ENCODE peak calls at places on chromosomes 2 and 18, in seven cellular contexts. One of them, this sample, is unnamed.

GRCh38 chr18:52046842-52047241 is 293.2 kb upstream of the DCC start:
- DNase-seq in foreskin fibroblast: no peak
- DNase-seq in T-helper 1 cell: no peak
- DNase-seq in activated T-cell treated with anti-CD3 and anti-CD28 coated beads for 1 hour: no peak
- DNase-seq in AG10803: no peak
- DNase-seq in stimulated activated CD8-positive, alpha-beta memory T cell treated with anti-CD3 and anti-CD28 coated beads, Interleukin-12 subunit alpha, Interleukin-12 subunit beta, amount 100 ng/mL, for 1 hour: no peak
- DNase-seq in AG20443: no peak
- DNase-seq in this sample: no peak

GRCh38 chr2:169928463-169928864 is 101.2 kb downstream of the UBR3 start:
- DNase-seq in T-helper 1 cell: no peak
- DNase-seq in activated T-cell treated with anti-CD3 and anti-CD28 coated beads for 1 hour: no peak
- DNase-seq in AG20443: peak; percentile 20
- DNase-seq in stimulated activated CD8-positive, alpha-beta memory T cell treated with anti-CD3 and anti-CD28 coated beads, Interleukin-12 subunit alpha, Interleukin-12 subunit beta, amount 100 ng/mL, for 1 hour: no peak
- DNase-seq in AG10803: peak; percentile 59
- DNase-seq in foreskin fibroblast: peak; percentile 20
- DNase-seq in this sample: no peak

GRCh38 chr2:203412555-203413331 is 84.5 kb downstream of the ABI2 start:
- DNase-seq in AG20443: peak; percentile 17
- DNase-seq in stimulated activated CD8-positive, alpha-beta memory T cell treated with anti-CD3 and anti-CD28 coated beads, Interleukin-12 subunit alpha, Interleukin-12 subunit beta, amount 100 ng/mL, for 1 hour: no peak
- DNase-seq in foreskin fibroblast: no peak
- DNase-seq in T-helper 1 cell: no peak
- DNase-seq in activated T-cell treated with anti-CD3 and anti-CD28 coated beads for 1 hour: no peak
- DNase-seq in AG10803: peak; percentile 65
- DNase-seq in this sample: no peak

GRCh38 chr2:217901826-217902225 is 101.0 kb downstream of the TNS1 start:
- DNase-seq in stimulated activated CD8-positive, alpha-beta memory T cell treated with anti-CD3 and anti-CD28 coated beads, Interleukin-12 subunit alpha, Interleukin-12 subunit beta, amount 100 ng/mL, for 1 hour: no peak
- DNase-seq in AG10803: peak; percentile 76
- DNase-seq in activated T-cell treated with anti-CD3 and anti-CD28 coated beads for 1 hour: no peak
- DNase-seq in T-helper 1 cell: no peak
- DNase-seq in foreskin fibroblast: peak; percentile 52
- DNase-seq in AG20443: peak; percentile 83
- DNase-seq in this sample: no peak

GRCh38 chr2:237059155-237059875 is 26.4 kb upstream of the COPS8 start:
- DNase-seq in foreskin fibroblast: no peak
- DNase-seq in activated T-cell treated with anti-CD3 and anti-CD28 coated beads for 1 hour: no peak
- DNase-seq in AG10803: no peak
- DNase-seq in T-helper 1 cell: no peak
- DNase-seq in AG20443: no peak
- DNase-seq in stimulated activated CD8-positive, alpha-beta memory T cell treated with anti-CD3 and anti-CD28 coated beads, Interleukin-12 subunit alpha, Interleukin-12 subunit beta, amount 100 ng/mL, for 1 hour: no peak
- DNase-seq in this sample: no peak

GRCh38 chr18:62781893-62782292 is 66.6 kb downstream of the PHLPP1 start:
- DNase-seq in AG10803: peak; percentile 98
- DNase-seq in AG20443: peak; percentile 68
- DNase-seq in foreskin fibroblast: peak; percentile 91
- DNase-seq in activated T-cell treated with anti-CD3 and anti-CD28 coated beads for 1 hour: no peak
- DNase-seq in T-helper 1 cell: no peak
- DNase-seq in stimulated activated CD8-positive, alpha-beta memory T cell treated with anti-CD3 and anti-CD28 coated beads, Interleukin-12 subunit alpha, Interleukin-12 subunit beta, amount 100 ng/mL, for 1 hour: no peak
- DNase-seq in this sample: no peak

GRCh38 chr2:9777081-9777480 is 66.2 kb upstream of the TAF1B start:
- DNase-seq in AG10803: no peak
- DNase-seq in stimulated activated CD8-positive, alpha-beta memory T cell treated with anti-CD3 and anti-CD28 coated beads, Interleukin-12 subunit alpha, Interleukin-12 subunit beta, amount 100 ng/mL, for 1 hour: no peak
- DNase-seq in AG20443: no peak
- DNase-seq in T-helper 1 cell: no peak
- DNase-seq in activated T-cell treated with anti-CD3 and anti-CD28 coated beads for 1 hour: no peak
- DNase-seq in foreskin fibroblast: no peak
- DNase-seq in this sample: no peak

GRCh38 chr2:197871780-197872456 is 67.5 kb downstream of the PLCL1 start:
- DNase-seq in AG10803: no peak
- DNase-seq in activated T-cell treated with anti-CD3 and anti-CD28 coated beads for 1 hour: no peak
- DNase-seq in T-helper 1 cell: no peak
- DNase-seq in foreskin fibroblast: no peak
- DNase-seq in AG20443: no peak
- DNase-seq in stimulated activated CD8-positive, alpha-beta memory T cell treated with anti-CD3 and anti-CD28 coated beads, Interleukin-12 subunit alpha, Interleukin-12 subunit beta, amount 100 ng/mL, for 1 hour: no peak
- DNase-seq in this sample: no peak

GRCh38 chr2:177772529-177772928 is 300.0 kb downstream of the PDE11A start:
- DNase-seq in activated T-cell treated with anti-CD3 and anti-CD28 coated beads for 1 hour: no peak
- DNase-seq in AG10803: peak; percentile 46
- DNase-seq in AG20443: peak; percentile 25
- DNase-seq in T-helper 1 cell: no peak
- DNase-seq in stimulated activated CD8-positive, alpha-beta memory T cell treated with anti-CD3 and anti-CD28 coated beads, Interleukin-12 subunit alpha, Interleukin-12 subunit beta, amount 100 ng/mL, for 1 hour: no peak
- DNase-seq in foreskin fibroblast: no peak
- DNase-seq in this sample: no peak

GRCh38 chr2:72165792-72166191 is 18.1 kb upstream of the CYP26B1 start:
- DNase-seq in AG20443: no peak
- DNase-seq in T-helper 1 cell: no peak
- DNase-seq in AG10803: peak; percentile 36
- DNase-seq in foreskin fibroblast: no peak
- DNase-seq in activated T-cell treated with anti-CD3 and anti-CD28 coated beads for 1 hour: no peak
- DNase-seq in stimulated activated CD8-positive, alpha-beta memory T cell treated with anti-CD3 and anti-CD28 coated beads, Interleukin-12 subunit alpha, Interleukin-12 subunit beta, amount 100 ng/mL, for 1 hour: no peak
- DNase-seq in this sample: no peak

GRCh38 chr2:204825054-204825453 is 279.8 kb downstream of the PARD3B start:
- DNase-seq in AG20443: no peak
- DNase-seq in T-helper 1 cell: no peak
- DNase-seq in activated T-cell treated with anti-CD3 and anti-CD28 coated beads for 1 hour: no peak
- DNase-seq in foreskin fibroblast: no peak
- DNase-seq in stimulated activated CD8-positive, alpha-beta memory T cell treated with anti-CD3 and anti-CD28 coated beads, Interleukin-12 subunit alpha, Interleukin-12 subunit beta, amount 100 ng/mL, for 1 hour: no peak
- DNase-seq in AG10803: no peak
- DNase-seq in this sample: no peak

GRCh38 chr18:56282234-56283104 is 355.9 kb downstream of the TXNL1 start:
- DNase-seq in activated T-cell treated with anti-CD3 and anti-CD28 coated beads for 1 hour: no peak
- DNase-seq in AG10803: no peak
- DNase-seq in foreskin fibroblast: no peak
- DNase-seq in AG20443: no peak
- DNase-seq in T-helper 1 cell: no peak
- DNase-seq in stimulated activated CD8-positive, alpha-beta memory T cell treated with anti-CD3 and anti-CD28 coated beads, Interleukin-12 subunit alpha, Interleukin-12 subunit beta, amount 100 ng/mL, for 1 hour: no peak
- DNase-seq in this sample: no peak

This sample was measured in mesothelial cell of epicardium.